ENCODE peak calls at places on chromosome 1, in ten cellular contexts. P, A, C, V, R, I, L, G, T and Q are unnamed samples.

GRCh38 chr1:159892944-159893343 is 7.0 kb downstream of the CFAP45 start:
- DNase-seq in V (no peak), I (no peak), P (no peak), A (no peak), G (no peak), R (no peak), L (no peak), C (no peak), T (no peak), Q (no peak)

GRCh38 chr1:85283475-85284199 is 7.2 kb upstream of the BCL10 start:
- DNase-seq in L (no peak), P (no peak), A (no peak), R (no peak), I (no peak), V (no peak), C (no peak), G (no peak), T (no peak), Q (no peak)

GRCh38 chr1:165543651-165544452 is at the start of gene LRRC52:
- DNase-seq in C (no peak), V (no peak), T (no peak), A (no peak), L (no peak), G (no peak), P (no peak), I (no peak), R (no peak), Q (no peak)

GRCh38 chr1:12404918-12405317 is 175.1 kb downstream of the VPS13D start:
- DNase-seq in V (no peak), A (no peak), C (no peak), I (no peak), G (no peak), R (no peak), L (no peak), P (no peak), T (no peak), Q (no peak)

GRCh38 chr1:34029525-34029924 is 135.5 kb downstream of the CSMD2 start:
- DNase-seq in T (no peak), A (no peak), C (no peak), V (no peak), G (no peak), R (no peak), L (no peak), P (no peak), I (no peak), Q (no peak)

GRCh38 chr1:8315573-8316475 is 2.1 kb upstream of the SLC45A1 start:
- DNase-seq in G (no peak), P (no peak), I (no peak), V (no peak), A (no peak), L (no peak), R (no peak), T (no peak), C (no peak), Q (no peak)

GRCh38 chr1:183505338-183506089 is 33.2 kb downstream of the SMG7 start:
- DNase-seq in A (no peak), G (no peak), L (no peak), T (no peak), R (no peak), C (no peak), V (no peak), P (no peak), I (no peak), Q (no peak)

GRCh38 chr1:1605034-1605591 is 5.2 kb upstream of the FNDC10 start:
- DNase-seq in C (no peak), T (no peak), V (no peak), I (no peak), R (no peak), G (no peak), P (no peak), L (no peak), A (no peak), Q (no peak)

GRCh38 chr1:155973723-155974122 is 4.6 kb downstream of the ARHGEF2 start:
- DNase-seq in I (no peak), L (no peak), R (no peak), T (no peak), A (no peak), V (no peak), C (no peak), P (no peak), G (no peak), Q (no peak)

GRCh38 chr1:15758953-15759661 is 512 bp downstream of the FBLIM1 start:
- DNase-seq in C (no peak), G (peak), R (no peak), A (no peak), L (no peak), V (no peak), P (no peak), T (no peak), I (no peak), Q (no peak)

GRCh38 chr1:212396638-212397037 is 18.0 kb downstream of the PACC1 start:
- DNase-seq in L (no peak), G (no peak), R (no peak), T (no peak), V (no peak), I (no peak), A (no peak), P (no peak), C (no peak), Q (no peak)